ENCODE peak calls at places on chromosomes 16 and 17, in nine cellular contexts. M is cardiac muscle cell; J is A549; Y is CD8-positive, alpha-beta T cell; S is upper lobe of right lung; C is right lobe of liver; Z is sigmoid colon; X is fibroblast of lung; Q is uterus. E is an unnamed sample.
A peak's percentile ranks its signal among the peaks of the same experiment; 100 is the strongest.

GRCh38 chr17:28380572-28380907 is 9.0 kb downstream of the SARM1 start:
- DNase-seq in M (no peak), J (no peak), Y (no peak), S (peak; percentile 64), C (no peak), Z (no peak), X (no peak), Q (no peak), E (no peak)

GRCh38 chr17:31560836-31561235 is 169.4 kb downstream of the RAB11FIP4 start:
- DNase-seq in M (no peak), J (no peak), Y (no peak), S (no peak), C (no peak), Z (no peak), X (no peak), Q (no peak), E (no peak)

GRCh38 chr17:40564883-40565744 is at the start of gene CCR7:
- DNase-seq in M (no peak), J (no peak), Y (peak; percentile 79), S (peak; percentile 45), C (no peak), Z (no peak), X (no peak), Q (no peak), E (no peak)

GRCh38 chr17:46978489-46979022 is 497 bp downstream of the RPRML start:
- DNase-seq in M (peak; percentile 31), J (peak; percentile 36), Y (no peak), S (no peak), C (no peak), Z (no peak), X (no peak), Q (no peak), E (peak; percentile 81)

GRCh38 chr16:49620158-49620867 is 235.6 kb downstream of the ZNF423 start:
- DNase-seq in M (peak; percentile 77), J (peak; percentile 25), Y (no peak), S (no peak), C (peak; percentile 41), Z (peak; percentile 89), X (peak; percentile 65), Q (peak; percentile 70), E (peak; percentile 95)

GRCh38 chr17:50708050-50709000 is 611 bp upstream of the ANKRD40 start:
- DNase-seq in M (no peak), J (peak; percentile 44), Y (no peak), S (no peak), C (no peak), Z (no peak), X (peak; percentile 47), Q (no peak), E (no peak)

GRCh38 chr17:67983289-67983688 is 13.0 kb downstream of the C17orf58 start:
- DNase-seq in M (no peak), J (no peak), Y (no peak), S (no peak), C (no peak), Z (no peak), X (no peak), Q (no peak), E (no peak)

GRCh38 chr17:43766413-43767052 is 7.9 kb upstream of the SOST start:
- DNase-seq in M (peak; percentile 72), J (peak; percentile 76), Y (peak; percentile 22), S (peak; percentile 81), C (no peak), Z (peak; percentile 79), X (peak; percentile 47), Q (peak; percentile 50), E (no peak)

GRCh38 chr17:35447494-35447893 is 1.1 kb downstream of the SLFN13 start:
- DNase-seq in M (no peak), J (no peak), Y (no peak), S (no peak), C (no peak), Z (no peak), X (no peak), Q (no peak), E (no peak)

GRCh38 chr16:65414284-65414984 is 292.6 kb upstream of the CDH11 start:
- DNase-seq in M (no peak), J (no peak), Y (no peak), S (no peak), C (no peak), Z (no peak), X (peak; percentile 81), Q (no peak), E (no peak)

GRCh38 chr16:78127130-78127529 is 27.7 kb downstream of the WWOX start:
- DNase-seq in M (no peak), J (no peak), Y (no peak), S (no peak), C (no peak), Z (no peak), X (peak; percentile 42), Q (no peak), E (no peak)

GRCh38 chr17:47295037-47295873 is 28.5 kb upstream of the EFCAB13 start:
- DNase-seq in M (no peak), J (no peak), Y (no peak), S (no peak), C (no peak), Z (no peak), X (no peak), Q (no peak), E (no peak)

GRCh38 chr16:9395958-9396359 is 304.5 kb downstream of the HAPSTR1 start:
- DNase-seq in M (no peak), J (no peak), Y (no peak), S (no peak), C (no peak), Z (no peak), X (no peak), Q (no peak), E (no peak)

GRCh38 chr17:4161560-4162221 is 18.7 kb downstream of the CYB5D2 start:
- DNase-seq in M (no peak), J (no peak), Y (no peak), S (no peak), C (no peak), Z (no peak), X (peak; percentile 34), Q (no peak), E (no peak)

DNA sequence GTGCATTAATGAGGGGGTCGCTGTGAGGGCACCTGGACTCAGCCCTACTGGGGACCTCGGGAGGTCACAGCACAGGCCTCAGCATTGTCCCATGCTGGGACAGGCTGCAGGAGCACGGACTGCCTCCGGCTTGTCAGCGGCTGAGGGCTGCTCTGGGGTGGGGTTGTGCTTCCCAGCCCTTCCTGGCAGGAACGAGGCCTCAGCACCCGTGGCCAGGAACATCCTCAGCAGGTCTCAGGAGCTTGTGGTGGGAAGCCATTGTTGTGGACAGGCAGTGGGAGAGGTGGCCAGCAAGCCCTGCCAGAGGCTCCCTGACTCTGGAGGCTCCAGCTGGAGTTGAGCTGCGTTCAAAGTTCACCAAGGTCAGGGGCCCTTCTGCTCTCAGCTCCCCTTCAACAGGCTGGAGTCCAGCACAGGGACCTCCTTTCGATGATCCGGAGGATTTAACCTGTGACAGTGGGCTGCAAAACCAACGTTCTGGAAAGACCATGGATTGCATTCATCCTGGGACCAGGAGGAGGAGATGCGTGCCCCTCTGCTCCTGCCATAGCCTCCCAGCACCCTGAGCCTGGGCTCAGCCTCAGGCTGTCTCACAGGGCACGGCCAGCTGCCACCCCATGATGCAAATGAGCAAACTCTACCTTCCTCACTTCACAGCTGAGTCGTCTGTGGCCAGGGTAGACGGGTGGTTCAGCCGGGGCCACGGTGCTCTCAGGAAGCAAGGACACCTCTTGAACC is 32.6 kb downstream of the FOXL1 start:
- DNase-seq in M (no peak), J (no peak), Y (no peak), S (no peak), C (no peak), Z (no peak), X (no peak), Q (no peak), E (no peak)
- H3K4me1 ChIP-seq in M (peaks cover 6% of the 10 kb centered on the region), J (peaks cover 14% of the 10 kb centered on the region), Y (no peaks in the 10 kb centered on the region), S (no peaks in the 10 kb centered on the region), C (no peaks in the 10 kb centered on the region), Z (no peaks in the 10 kb centered on the region), X (peaks cover 32% of the 10 kb centered on the region), Q (peaks cover 4% of the 10 kb centered on the region), E (peaks cover 10% of the 10 kb centered on the region)

DNA sequence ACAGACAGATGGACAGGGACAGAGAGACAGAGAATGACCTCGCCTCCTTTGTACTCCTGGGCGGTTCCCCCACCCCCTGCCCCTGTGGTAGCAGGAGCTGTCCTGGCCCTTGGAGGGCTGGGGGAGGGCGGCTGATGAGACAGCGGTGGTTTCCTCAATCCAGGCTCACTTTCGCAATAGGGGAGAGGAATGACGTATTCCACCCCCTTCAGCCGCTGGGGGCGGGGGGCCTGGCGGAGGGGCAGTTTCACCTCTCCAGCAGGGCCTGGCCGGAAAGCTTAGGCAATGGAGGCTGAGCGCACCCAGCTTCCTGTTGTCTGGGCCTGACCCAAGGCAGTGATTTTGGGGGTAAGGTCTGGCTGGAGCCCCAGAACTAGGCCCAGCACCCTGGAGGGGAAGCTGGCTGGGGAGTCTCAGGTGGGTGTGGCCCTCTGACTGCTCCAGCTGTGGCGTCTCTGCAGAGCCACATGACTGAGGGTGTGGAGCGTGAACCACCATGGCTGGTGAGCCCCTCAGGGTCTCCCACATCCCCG is 7.4 kb downstream of the FMNL1 start:
- DNase-seq in M (no peak), J (peak; percentile 96), Y (peak; percentile 67), S (peak; percentile 94), C (peak; percentile 82), Z (peak; percentile 96), X (peak; percentile 96), Q (peak; percentile 92), E (peak; percentile 91)
- H3K27ac ChIP-seq in M (no peak overlapping the region), J (peak overlapping the region; percentile 97), Y (peak overlapping the region; percentile 97), S (peak overlapping the region; percentile 81), C (peak overlapping the region; percentile 67), Z (peak overlapping the region; percentile 76), X (peak overlapping the region; percentile 67), Q (peak overlapping the region; percentile 56), E (peak overlapping the region; percentile 47)

GRCh38 chr16:27374231-27374793 is 27.7 kb upstream of the IL21R start:
- DNase-seq in M (no peak), J (no peak), Y (no peak), S (no peak), C (no peak), Z (no peak), X (no peak), Q (no peak), E (no peak)
- TF ChIP-seq CTCF in M (no peak), J (no peak), Y (no peak), S (no peak), C (no peak), Z (no peak), X (no peak), Q (no peak), E (no peak)

DNA sequence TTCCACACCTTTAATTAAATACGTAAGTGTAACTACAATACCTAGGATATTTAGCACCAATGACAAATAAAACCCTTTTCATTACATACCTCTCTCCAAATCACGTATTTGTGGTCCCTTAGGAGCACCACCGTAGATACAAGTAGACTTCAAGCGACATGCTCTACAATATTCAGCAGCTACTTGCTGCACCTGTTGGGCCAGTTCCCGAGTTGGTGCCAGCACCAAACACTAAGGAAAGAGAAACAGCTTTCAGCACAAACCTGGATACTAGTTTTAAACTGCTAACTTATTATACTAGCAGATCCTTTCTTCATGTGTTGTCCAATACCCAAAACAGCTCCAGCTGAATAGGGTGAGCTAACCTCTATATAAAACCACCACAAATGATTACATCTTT is 2.7 kb downstream of the DDX5 start:
- DNase-seq in M (no peak), J (no peak), Y (no peak), S (no peak), C (no peak), Z (no peak), X (no peak), Q (no peak), E (no peak)
- H3K4me1 ChIP-seq in M (peaks cover 10% of the 10 kb centered on the region), J (peaks cover 53% of the 10 kb centered on the region), Y (peaks cover 47% of the 10 kb centered on the region), S (peaks cover 58% of the 10 kb centered on the region), C (no peaks in the 10 kb centered on the region), Z (no peaks in the 10 kb centered on the region), X (peaks cover 12% of the 10 kb centered on the region), Q (no peaks in the 10 kb centered on the region), E (peaks cover 15% of the 10 kb centered on the region)